ENCODE peak calls at places on chromosomes 1 and 21, in six cellular contexts. L, Q, I, J, G and N are unnamed samples.

GRCh38 chr1:10378071-10378841 is 20.6 kb upstream of the PGD start:
- DNase-seq in L (no peak), G (peak), Q (no peak), J (no peak), I (no peak), N (no peak)

GRCh38 chr1:201696217-201696761 is 132.7 kb upstream of the IPO9 start:
- DNase-seq in Q (no peak), I (no peak), J (peak), G (peak), L (no peak), N (no peak)

GRCh38 chr1:15123925-15124324 is 29.6 kb upstream of the TMEM51 start:
- DNase-seq in G (no peak), J (no peak), L (no peak), Q (no peak), I (no peak), N (no peak)

GRCh38 chr1:68011786-68012375 is 38.5 kb downstream of the DIRAS3 start:
- DNase-seq in I (no peak), Q (no peak), J (no peak), L (no peak), G (no peak), N (no peak)

GRCh38 chr1:200319143-200319542 is 90.7 kb downstream of the ZNF281 start:
- DNase-seq in G (no peak), L (no peak), Q (no peak), I (no peak), J (no peak), N (no peak)

GRCh38 chr1:206754011-206754410 is 16.6 kb upstream of the IL19 start:
- DNase-seq in G (no peak), I (no peak), L (no peak), Q (no peak), J (no peak), N (no peak)

GRCh38 chr1:183238071-183238470 is 52.0 kb downstream of the LAMC2 start:
- DNase-seq in L (no peak), I (no peak), Q (no peak), G (no peak), J (peak), N (no peak)

GRCh38 chr1:182173791-182174190 is 112.3 kb upstream of the ZNF648 start:
- DNase-seq in I (no peak), G (no peak), Q (no peak), L (no peak), J (no peak), N (no peak)

GRCh38 chr1:21639594-21640041 is 29.5 kb downstream of the RAP1GAP start:
- DNase-seq in I (no peak), Q (no peak), J (no peak), L (no peak), G (peak), N (no peak)

GRCh38 chr1:42035205-42035829 is 116.6 kb upstream of the HIVEP3 start:
- DNase-seq in L (peak), I (no peak), G (peak), J (peak), Q (peak), N (peak)

GRCh38 chr1:156618853-156619581 is at the start of gene HAPLN2:
- DNase-seq in Q (peak), J (no peak), I (no peak), G (peak), L (no peak), N (no peak)

GRCh38 chr1:31920986-31921385 is 17.2 kb downstream of the PTP4A2 start:
- DNase-seq in Q (no peak), G (no peak), L (no peak), I (no peak), J (no peak), N (no peak)

GRCh38 chr1:241775021-241775420 is 73.0 kb upstream of the EXO1 start:
- DNase-seq in Q (no peak), J (no peak), L (no peak), G (no peak), I (no peak), N (no peak)

GRCh38 chr1:215599418-215599817 is 32.3 kb downstream of the KCTD3 start:
- DNase-seq in Q (peak), G (peak), L (no peak), J (no peak), I (no peak), N (no peak)

GRCh38 chr1:221230605-221231004 is 351.4 kb downstream of the HLX start:
- DNase-seq in Q (peak), I (no peak), L (no peak), G (no peak), J (no peak), N (no peak)

GRCh38 chr1:66626261-66626660 is 92.3 kb downstream of the SGIP1 start:
- DNase-seq in G (no peak), Q (no peak), J (no peak), I (no peak), L (no peak), N (no peak)

GRCh38 chr1:228016181-228016510 is 9.3 kb downstream of the WNT3A start:
- DNase-seq in L (no peak), G (no peak), Q (no peak), J (no peak), I (no peak), N (no peak)

GRCh38 chr21:35587841-35588390 is 472.4 kb downstream of the SETD4 start:
- DNase-seq in L (no peak), Q (no peak), I (no peak), J (no peak), G (no peak), N (no peak)

GRCh38 chr21:40272037-40272436 is 404.8 kb downstream of the PCP4 start:
- DNase-seq in Q (no peak), G (no peak), J (no peak), I (no peak), L (no peak), N (no peak)

GRCh38 chr1:72724951-72725863 is 442.9 kb upstream of the NEGR1 start:
- DNase-seq in Q (no peak), I (no peak), L (no peak), J (no peak), G (no peak), N (no peak)

GRCh38 chr21:39720126-39720778 is 24.7 kb upstream of the IGSF5 start:
- DNase-seq in G (no peak), Q (no peak), I (no peak), L (no peak), J (no peak), N (no peak)

GRCh38 chr1:175363046-175363445 is 170.5 kb upstream of the KIAA0040 start:
- DNase-seq in G (no peak), L (no peak), J (no peak), Q (no peak), I (no peak), N (no peak)

GRCh38 chr1:244651956-244652698 is 799 bp upstream of the DESI2 start:
- DNase-seq in I (no peak), J (no peak), G (no peak), L (no peak), Q (no peak), N (no peak)

GRCh38 chr1:29236993-29237905 is 927 bp downstream of the PTPRU start:
- DNase-seq in G (peak), Q (no peak), I (peak), L (peak), J (peak), N (no peak)

GRCh38 chr1:227805606-227806197 is 9.8 kb upstream of the PRSS38 start:
- DNase-seq in G (no peak), I (no peak), L (no peak), Q (no peak), J (no peak), N (no peak)

GRCh38 chr1:193654951-193655705 is 468.7 kb upstream of the B3GALT2 start:
- DNase-seq in I (no peak), L (no peak), J (no peak), Q (no peak), G (no peak), N (no peak)

GRCh38 chr1:8424539-8425116 is 106.7 kb downstream of the SLC45A1 start:
- DNase-seq in Q (no peak), L (peak), I (peak), G (peak), J (no peak), N (peak)

GRCh38 chr1:32500387-32501209 is 35.7 kb downstream of the ZBTB8B start:
- DNase-seq in J (no peak), I (peak), Q (peak), G (peak), L (peak), N (no peak)

GRCh38 chr21:33643658-33644311 is 1.5 kb downstream of the ITSN1 start:
- DNase-seq in G (peak), L (no peak), J (peak), I (no peak), Q (no peak), N (no peak)

GRCh38 chr1:53568540-53568939 is 109.3 kb downstream of the DMRTB1 start:
- DNase-seq in L (no peak), I (no peak), G (no peak), J (no peak), Q (no peak), N (no peak)

GRCh38 chr1:34060901-34061415 is 104.1 kb downstream of the CSMD2 start:
- DNase-seq in G (peak), I (no peak), J (no peak), L (peak), Q (no peak), N (no peak)

GRCh38 chr1:113912594-113913311 is 7.6 kb downstream of the DCLRE1B start:
- DNase-seq in L (no peak), I (no peak), Q (no peak), G (peak), J (no peak), N (no peak)